ENCODE peak calls at places on chromosomes 3 and 15, in five cellular contexts. D is PC-9, F is BE2C, X is upper lobe of left lung, C is psoas muscle. Q is an unnamed sample.

GRCh38 chr3:62562596-62562995 is 189.2 kb upstream of the FEZF2 start:
- DNase-seq in C (no peak), F (no peak), D (no peak), X (no peak), Q (no peak)

GRCh38 chr3:117036259-117036799 is 326.8 kb downstream of the TUSC7 start:
- DNase-seq in C (no peak), D (no peak), F (peak), X (peak), Q (peak)

GRCh38 chr3:9402410-9403228 is 5.2 kb downstream of the SETD5 start:
- DNase-seq in X (peak), C (no peak), F (peak), D (no peak), Q (peak)

GRCh38 chr15:81507831-81508230 is 133.8 kb upstream of the TMC3 start:
- DNase-seq in F (no peak), D (no peak), X (no peak), C (no peak), Q (no peak)

GRCh38 chr3:195160257-195160898 is 110.6 kb downstream of the XXYLT1 start:
- DNase-seq in C (no peak), F (no peak), X (no peak), D (no peak), Q (no peak)

GRCh38 chr3:71099997-71100719 is 483.4 kb downstream of the FOXP1 start:
- DNase-seq in X (no peak), D (no peak), C (no peak), F (no peak), Q (no peak)

GRCh38 chr3:80668100-80668499 is 900.3 kb upstream of the ROBO1 start:
- DNase-seq in C (no peak), X (no peak), F (no peak), D (no peak), Q (no peak)

GRCh38 chr15:80852676-80853075 is 73.5 kb downstream of the CEMIP start:
- DNase-seq in D (peak), C (no peak), F (no peak), X (peak), Q (no peak)

GRCh38 chr3:80785475-80785874 is 976.0 kb downstream of the GBE1 start:
- DNase-seq in C (no peak), F (peak), D (no peak), X (no peak), Q (peak)

GRCh38 chr3:160312014-160312624 is 86.9 kb downstream of the C3orf80 start:
- DNase-seq in F (no peak), D (no peak), C (no peak), X (no peak), Q (no peak)

GRCh38 chr3:21747376-21747775 is 3.6 kb downstream of the ZNF385D start:
- DNase-seq in D (no peak), C (no peak), X (no peak), F (no peak), Q (no peak)

GRCh38 chr15:84736375-84736774 is 12.0 kb upstream of the ZNF592 start:
- DNase-seq in D (no peak), F (no peak), C (no peak), X (no peak), Q (no peak)

GRCh38 chr3:108180214-108180613 is 42.0 kb downstream of the IFT57 start:
- DNase-seq in X (no peak), C (no peak), D (peak), F (no peak), Q (no peak)

GRCh38 chr15:42511010-42511396 is 15.6 kb downstream of the SNAP23 start:
- DNase-seq in D (peak), F (no peak), C (no peak), X (no peak), Q (no peak)

GRCh38 chr3:72996121-72996472 is 514 bp upstream of the PPP4R2 start:
- DNase-seq in D (no peak), C (peak), X (no peak), F (no peak), Q (no peak)

GRCh38 chr3:30516238-30516637 is 90.2 kb upstream of the TGFBR2 start:
- DNase-seq in F (no peak), D (no peak), C (no peak), X (no peak), Q (no peak)

GRCh38 chr3:187328691-187329090 is 37.2 kb upstream of the MASP1 start:
- DNase-seq in C (no peak), F (no peak), X (no peak), D (no peak), Q (no peak)

GRCh38 chr3:136336329-136337100 is 86.4 kb downstream of the PCCB start:
- DNase-seq in F (no peak), D (no peak), C (no peak), X (no peak), Q (no peak)

GRCh38 chr3:114417682-114418081 is 123.9 kb downstream of the TIGIT start:
- DNase-seq in D (no peak), F (no peak), X (no peak), C (no peak), Q (no peak)

GRCh38 chr15:40048155-40048792 is 9.3 kb upstream of the SRP14 start:
- DNase-seq in X (peak), C (no peak), D (no peak), F (no peak), Q (no peak)

GRCh38 chr3:101521251-101521701 is 8.3 kb upstream of the SENP7 start:
- DNase-seq in C (no peak), X (no peak), F (no peak), D (no peak), Q (no peak)

GRCh38 chr3:13049400-13049799 is 23.8 kb downstream of the IQSEC1 start:
- DNase-seq in X (no peak), C (no peak), F (no peak), D (no peak), Q (no peak)

GRCh38 chr15:66940368-66940767 is 125.0 kb upstream of the SMAD3 start:
- DNase-seq in C (no peak), F (no peak), X (no peak), D (peak), Q (no peak)

GRCh38 chr3:37217098-37217849 is 42.9 kb upstream of the LRRFIP2 start:
- DNase-seq in D (no peak), X (no peak), F (no peak), C (no peak), Q (no peak)

GRCh38 chr15:74841761-74842385 is 1.1 kb downstream of the ULK3 start:
- DNase-seq in D (no peak), F (no peak), X (no peak), C (no peak), Q (no peak)
- H3K4me3 ChIP-seq in D (peak), F (peak), X (no peak), C (peak), Q (peak)

DNA sequence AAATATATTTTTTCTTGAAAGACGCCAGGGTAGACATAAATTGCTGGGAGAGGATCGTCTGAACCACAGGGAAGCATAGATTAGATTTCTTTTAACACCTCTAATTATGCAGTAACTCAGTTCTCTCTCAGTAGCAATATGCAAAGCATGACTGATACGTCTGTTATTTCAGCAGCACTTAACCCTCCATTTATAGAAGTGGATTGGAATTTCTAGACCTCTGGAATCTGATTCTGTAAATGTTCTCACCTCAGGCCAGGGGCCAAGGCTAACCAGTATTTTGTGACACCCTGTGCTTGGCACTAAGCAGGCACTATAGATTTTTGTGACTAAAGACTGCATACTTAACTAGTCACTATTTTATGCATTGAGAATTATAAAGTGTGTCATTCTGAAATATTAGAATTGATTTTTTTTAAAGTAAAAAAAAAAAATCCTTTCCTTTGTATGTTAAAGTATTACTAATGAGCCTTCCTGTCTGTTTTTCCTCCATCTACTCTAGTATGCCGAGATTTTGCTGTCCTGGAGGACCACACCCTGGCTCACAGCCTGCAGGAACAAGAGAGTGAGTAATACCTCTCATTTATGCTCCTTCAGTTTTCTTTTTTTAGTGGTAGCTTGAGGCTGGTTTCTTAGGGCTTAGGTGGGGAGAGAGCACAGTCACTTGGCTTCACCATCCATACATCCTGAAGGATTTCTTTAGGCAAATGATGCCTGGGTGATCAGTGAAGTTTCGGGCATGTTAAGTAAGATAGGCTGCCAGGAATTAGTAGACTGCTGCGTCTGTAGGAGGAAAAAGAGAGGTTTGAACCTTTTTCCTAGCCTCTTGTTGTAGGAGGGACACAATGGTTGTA is 26.5 kb upstream of the UTS2B start:
- DNase-seq in C (no peak), D (peak), X (peak), F (no peak), Q (no peak)
- H3K4me3 ChIP-seq in C (no peak), D (no peak), X (no peak), F (no peak), Q (no peak)

DNA sequence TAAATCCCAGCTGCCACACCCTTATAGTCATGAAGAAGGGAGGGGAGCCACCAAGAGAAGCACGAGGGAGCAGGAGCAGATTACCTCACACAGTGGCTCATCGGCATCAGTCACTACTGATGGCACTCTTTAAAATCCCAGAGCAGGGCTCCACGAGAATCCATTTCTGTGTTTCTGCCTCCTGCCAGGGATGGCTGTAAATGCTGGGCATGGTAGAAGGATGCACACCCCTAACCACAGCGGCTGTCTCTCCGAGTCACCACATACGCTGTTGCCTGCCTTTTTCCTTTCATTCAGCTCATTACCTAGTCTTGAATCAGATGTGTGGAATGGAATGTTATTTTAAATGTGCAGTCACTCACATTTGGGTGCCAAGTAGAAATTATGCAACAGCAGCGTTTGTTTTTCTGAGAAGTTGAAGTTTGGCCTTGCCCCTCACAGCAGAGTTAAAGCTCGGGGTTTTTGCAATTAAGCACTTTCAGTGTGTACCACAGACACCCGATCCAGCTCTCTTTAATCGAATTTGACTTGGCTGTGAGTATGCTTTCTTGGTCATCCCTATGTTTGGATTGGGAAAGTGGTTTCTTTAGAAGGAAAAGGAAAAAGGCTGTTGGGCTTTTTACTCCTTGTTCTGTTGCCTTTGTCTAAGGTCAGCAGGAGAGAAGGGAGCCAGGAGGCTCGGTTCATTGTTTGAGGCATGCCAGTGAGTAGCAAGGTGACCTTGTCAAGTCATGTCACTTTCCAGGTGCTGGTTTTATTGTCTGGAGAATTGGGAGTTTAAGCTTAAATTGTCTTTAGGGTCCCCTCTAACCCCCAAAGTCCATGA is 284.2 kb upstream of the TPM1 start:
- DNase-seq in D (peak), F (no peak), C (peak), X (no peak), Q (no peak)
- H3K4me3 ChIP-seq in D (peak), F (no peak), C (no peak), X (no peak), Q (no peak)

DNA sequence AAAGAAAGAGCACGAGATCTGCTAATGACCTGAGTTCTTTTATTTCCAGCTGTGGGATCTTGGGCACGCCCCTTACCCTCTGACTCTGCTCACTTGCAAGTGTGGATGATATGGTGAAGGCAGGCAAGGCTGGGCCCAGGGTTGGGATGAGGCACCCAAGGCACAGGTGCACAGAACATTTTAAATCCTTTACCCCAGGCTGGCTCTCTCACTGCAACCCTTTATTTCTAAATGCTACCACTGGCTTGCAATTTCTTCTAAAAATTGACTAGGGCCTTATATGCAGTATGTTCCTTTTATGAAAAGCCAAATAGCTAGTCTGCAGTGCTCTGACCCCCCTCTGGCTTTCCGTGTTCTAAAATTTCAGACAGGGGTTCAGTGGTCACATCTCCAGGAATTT is 237.7 kb downstream of the VPS13C start:
- DNase-seq in F (no peak), X (no peak), C (no peak), D (no peak), Q (no peak)
- H3K4me3 ChIP-seq in F (no peak), X (no peak), C (no peak), D (no peak), Q (no peak)

DNA sequence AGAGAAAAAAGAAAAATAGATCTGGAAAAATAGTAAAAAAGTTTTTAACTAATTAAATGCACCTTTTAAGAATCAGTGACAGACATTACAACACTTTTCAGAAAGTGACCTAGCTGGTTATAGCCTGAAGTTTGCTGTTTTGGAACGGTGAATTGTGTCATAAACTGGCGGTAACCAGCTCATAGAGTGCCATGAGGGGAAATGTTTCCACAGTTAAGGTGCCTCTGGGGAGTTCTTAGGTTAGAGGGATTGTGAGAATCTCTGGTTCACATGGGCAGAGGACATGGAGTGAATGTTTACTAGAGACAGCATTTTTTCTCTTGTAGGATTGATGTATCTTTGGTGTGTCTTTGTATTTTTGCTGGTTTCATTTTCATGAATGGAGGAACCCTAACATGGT is 2.8 kb downstream of the TBC1D23 start:
- DNase-seq in C (no peak), F (no peak), X (no peak), D (no peak), Q (no peak)
- H3K4me3 ChIP-seq in C (peak), F (no peak), X (no peak), D (no peak), Q (no peak)

GRCh38 chr3:134362670-134363380 is 11.4 kb downstream of the AMOTL2 start:
- DNase-seq in F (no peak), X (peak), D (no peak), C (no peak), Q (no peak)
- H3K4me3 ChIP-seq in F (no peak), X (no peak), D (peak), C (peak), Q (no peak)

DNA sequence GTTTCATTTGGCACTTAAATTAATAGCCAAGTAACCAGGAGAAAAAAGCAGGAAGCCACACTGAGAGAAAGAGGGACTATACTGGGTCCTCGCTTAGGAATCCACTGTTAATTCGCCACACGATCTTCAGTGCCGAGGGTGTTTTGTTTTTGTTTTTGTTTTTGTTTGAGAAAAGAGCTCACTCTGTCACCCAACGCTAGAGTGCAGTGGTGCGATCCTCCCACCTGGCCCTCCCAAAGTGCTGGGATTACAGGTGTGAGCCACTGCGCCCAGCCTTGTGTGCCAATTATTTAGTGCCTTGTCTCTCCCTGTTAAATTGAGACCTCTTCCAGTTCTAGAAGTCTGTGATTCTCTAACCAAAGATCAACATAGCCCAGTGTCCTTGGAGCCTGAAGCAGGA is 53.8 kb upstream of the TPM1 start:
- DNase-seq in X (no peak), D (no peak), F (no peak), C (no peak), Q (no peak)
- H3K4me3 ChIP-seq in X (no peak), D (no peak), F (no peak), C (no peak), Q (no peak)

DNA sequence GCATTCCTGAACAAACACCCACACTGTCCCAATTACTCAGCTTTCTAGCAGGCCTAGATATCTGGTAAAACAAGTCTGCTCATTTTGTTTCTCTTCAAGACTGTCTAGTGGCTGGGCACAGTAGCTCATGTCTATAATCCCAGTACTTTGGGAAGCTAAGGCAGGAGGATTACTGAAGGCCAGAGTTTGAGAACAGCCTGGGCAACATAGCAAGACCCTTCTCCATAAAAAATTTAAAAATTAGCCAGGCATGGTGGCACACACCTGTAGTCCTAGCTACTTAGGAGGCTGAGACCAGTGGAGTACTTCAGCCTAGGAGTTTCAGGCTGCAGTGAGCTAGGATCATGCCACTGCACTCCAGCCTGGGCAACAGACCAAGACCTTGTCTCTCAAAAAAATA is 6.2 kb upstream of the PTPN23 start:
- DNase-seq in X (no peak), F (no peak), D (no peak), C (no peak), Q (no peak)
- H3K4me3 ChIP-seq in X (no peak), F (no peak), D (no peak), C (no peak), Q (no peak)